ENCODE peak calls at places on chromosomes 16 and 17, in eight cellular contexts. One of them, this sample, is unnamed.

GRCh38 chr16:85451646-85452363 is 161.3 kb upstream of the GSE1 start:
- DNase-seq in GM12864: no peak
- DNase-seq in epithelial cell of esophagus: no peak
- DNase-seq in fibroblast of lung: no peak
- DNase-seq in heart left ventricle: no peak
- DNase-seq in testis: no peak
- DNase-seq in mammary epithelial cell: no peak
- DNase-seq in prostate gland: no peak
- DNase-seq in this sample: no peak

GRCh38 chr17:4204676-4205075 is 59.1 kb downstream of the ANKFY1 start:
- DNase-seq in fibroblast of lung: peak; percentile 96
- DNase-seq in testis: peak; percentile 56
- DNase-seq in mammary epithelial cell: no peak
- DNase-seq in prostate gland: peak; percentile 34
- DNase-seq in heart left ventricle: no peak
- DNase-seq in GM12864: no peak
- DNase-seq in epithelial cell of esophagus: no peak
- DNase-seq in this sample: no peak

GRCh38 chr17:4579678-4580077 is 4.7 kb upstream of the SMTNL2 start:
- DNase-seq in heart left ventricle: no peak
- DNase-seq in testis: no peak
- DNase-seq in GM12864: no peak
- DNase-seq in fibroblast of lung: no peak
- DNase-seq in epithelial cell of esophagus: peak; percentile 75
- DNase-seq in mammary epithelial cell: peak; percentile 55
- DNase-seq in prostate gland: no peak
- DNase-seq in this sample: no peak

GRCh38 chr17:31480904-31481782 is 89.7 kb downstream of the RAB11FIP4 start:
- DNase-seq in fibroblast of lung: no peak
- DNase-seq in heart left ventricle: peak; percentile 7
- DNase-seq in mammary epithelial cell: no peak
- DNase-seq in prostate gland: no peak
- DNase-seq in epithelial cell of esophagus: no peak
- DNase-seq in testis: no peak
- DNase-seq in GM12864: no peak
- DNase-seq in this sample: no peak

GRCh38 chr17:58624751-58625150 is 67.1 kb downstream of the TEX14 start:
- DNase-seq in GM12864: no peak
- DNase-seq in fibroblast of lung: no peak
- DNase-seq in mammary epithelial cell: no peak
- DNase-seq in epithelial cell of esophagus: no peak
- DNase-seq in heart left ventricle: no peak
- DNase-seq in testis: no peak
- DNase-seq in prostate gland: no peak
- DNase-seq in this sample: no peak

GRCh38 chr17:82338858-82339633 is 5.5 kb upstream of the SECTM1 start:
- DNase-seq in epithelial cell of esophagus: peak; percentile 88
- DNase-seq in fibroblast of lung: peak; percentile 77
- DNase-seq in prostate gland: peak; percentile 75
- DNase-seq in testis: peak; percentile 47
- DNase-seq in mammary epithelial cell: peak; percentile 82
- DNase-seq in GM12864: no peak
- DNase-seq in heart left ventricle: no peak
- DNase-seq in this sample: no peak

GRCh38 chr17:77312786-77313599 is 172.2 kb downstream of the SEC14L1 start:
- DNase-seq in testis: peak; percentile 85
- DNase-seq in mammary epithelial cell: no peak
- DNase-seq in prostate gland: no peak
- DNase-seq in GM12864: no peak
- DNase-seq in heart left ventricle: peak; percentile 79
- DNase-seq in epithelial cell of esophagus: no peak
- DNase-seq in fibroblast of lung: peak; percentile 89
- DNase-seq in this sample: no peak

GRCh38 chr16:88784074-88784855 is 755 bp downstream of the PIEZO1 start:
- DNase-seq in epithelial cell of esophagus: peak; percentile 83
- DNase-seq in mammary epithelial cell: peak; percentile 78
- DNase-seq in GM12864: no peak
- DNase-seq in heart left ventricle: peak; percentile 82
- DNase-seq in testis: peak; percentile 62
- DNase-seq in prostate gland: peak; percentile 71
- DNase-seq in fibroblast of lung: peak; percentile 75
- DNase-seq in this sample: peak; percentile 33

GRCh38 chr17:73343168-73343634 is 31.4 kb upstream of the CDC42EP4 start:
- DNase-seq in mammary epithelial cell: peak; percentile 64
- DNase-seq in heart left ventricle: peak; percentile 80
- DNase-seq in GM12864: no peak
- DNase-seq in testis: peak; percentile 73
- DNase-seq in epithelial cell of esophagus: peak; percentile 39
- DNase-seq in fibroblast of lung: peak; percentile 84
- DNase-seq in prostate gland: no peak
- DNase-seq in this sample: peak; percentile 92

GRCh38 chr17:2828396-2829038 is 32.3 kb downstream of the RAP1GAP2 start:
- DNase-seq in testis: peak; percentile 73
- DNase-seq in fibroblast of lung: peak; percentile 17
- DNase-seq in GM12864: no peak
- DNase-seq in prostate gland: no peak
- DNase-seq in mammary epithelial cell: peak; percentile 40
- DNase-seq in epithelial cell of esophagus: peak; percentile 55
- DNase-seq in heart left ventricle: peak; percentile 88
- DNase-seq in this sample: peak; percentile 80

GRCh38 chr16:88465387-88465983 is 12.4 kb downstream of the ZFPM1 start:
- DNase-seq in GM12864: no peak
- DNase-seq in testis: no peak
- DNase-seq in prostate gland: no peak
- DNase-seq in mammary epithelial cell: no peak
- DNase-seq in epithelial cell of esophagus: no peak
- DNase-seq in heart left ventricle: no peak
- DNase-seq in fibroblast of lung: no peak
- DNase-seq in this sample: no peak

GRCh38 chr16:23527961-23528634 is 17.8 kb upstream of the GGA2 start:
- DNase-seq in fibroblast of lung: no peak
- DNase-seq in testis: no peak
- DNase-seq in GM12864: no peak
- DNase-seq in heart left ventricle: no peak
- DNase-seq in prostate gland: no peak
- DNase-seq in mammary epithelial cell: no peak
- DNase-seq in epithelial cell of esophagus: no peak
- DNase-seq in this sample: no peak

GRCh38 chr17:76275382-76276068 is 10.4 kb downstream of the UBALD2 start:
- DNase-seq in testis: no peak
- DNase-seq in fibroblast of lung: no peak
- DNase-seq in GM12864: no peak
- DNase-seq in prostate gland: no peak
- DNase-seq in epithelial cell of esophagus: no peak
- DNase-seq in mammary epithelial cell: no peak
- DNase-seq in heart left ventricle: no peak
- DNase-seq in this sample: no peak

GRCh38 chr17:80815151-80815561 is 176.5 kb upstream of the CHMP6 start:
- DNase-seq in heart left ventricle: peak; percentile 20
- DNase-seq in mammary epithelial cell: no peak
- DNase-seq in epithelial cell of esophagus: no peak
- DNase-seq in prostate gland: no peak
- DNase-seq in fibroblast of lung: no peak
- DNase-seq in testis: no peak
- DNase-seq in GM12864: no peak
- DNase-seq in this sample: no peak

GRCh38 chr16:73048292-73049050 is 543 bp upstream of the ZFHX3 start:
- DNase-seq in prostate gland: peak; percentile 80
- DNase-seq in testis: peak; percentile 32
- DNase-seq in GM12864: no peak
- DNase-seq in fibroblast of lung: no peak
- DNase-seq in epithelial cell of esophagus: no peak
- DNase-seq in heart left ventricle: peak; percentile 83
- DNase-seq in mammary epithelial cell: no peak
- DNase-seq in this sample: peak; percentile 47

GRCh38 chr16:23024044-23024443 is 125.2 kb downstream of the USP31 start:
- DNase-seq in GM12864: no peak
- DNase-seq in fibroblast of lung: no peak
- DNase-seq in mammary epithelial cell: no peak
- DNase-seq in prostate gland: no peak
- DNase-seq in epithelial cell of esophagus: no peak
- DNase-seq in testis: no peak
- DNase-seq in heart left ventricle: no peak
- DNase-seq in this sample: no peak

GRCh38 chr16:66705790-66706505 is 9.4 kb upstream of the CMTM4 start:
- DNase-seq in prostate gland: peak; percentile 57
- DNase-seq in testis: peak; percentile 70
- DNase-seq in epithelial cell of esophagus: no peak
- DNase-seq in mammary epithelial cell: no peak
- DNase-seq in fibroblast of lung: peak; percentile 49
- DNase-seq in heart left ventricle: peak; percentile 81
- DNase-seq in GM12864: no peak
- DNase-seq in this sample: peak; percentile 20

GRCh38 chr16:25838724-25839186 is 147.0 kb downstream of the HS3ST4 start:
- DNase-seq in testis: peak; percentile 28
- DNase-seq in GM12864: peak; percentile 12
- DNase-seq in prostate gland: peak; percentile 13
- DNase-seq in epithelial cell of esophagus: peak; percentile 45
- DNase-seq in fibroblast of lung: peak; percentile 45
- DNase-seq in mammary epithelial cell: peak; percentile 13
- DNase-seq in heart left ventricle: no peak
- DNase-seq in this sample: peak; percentile 13

DNA sequence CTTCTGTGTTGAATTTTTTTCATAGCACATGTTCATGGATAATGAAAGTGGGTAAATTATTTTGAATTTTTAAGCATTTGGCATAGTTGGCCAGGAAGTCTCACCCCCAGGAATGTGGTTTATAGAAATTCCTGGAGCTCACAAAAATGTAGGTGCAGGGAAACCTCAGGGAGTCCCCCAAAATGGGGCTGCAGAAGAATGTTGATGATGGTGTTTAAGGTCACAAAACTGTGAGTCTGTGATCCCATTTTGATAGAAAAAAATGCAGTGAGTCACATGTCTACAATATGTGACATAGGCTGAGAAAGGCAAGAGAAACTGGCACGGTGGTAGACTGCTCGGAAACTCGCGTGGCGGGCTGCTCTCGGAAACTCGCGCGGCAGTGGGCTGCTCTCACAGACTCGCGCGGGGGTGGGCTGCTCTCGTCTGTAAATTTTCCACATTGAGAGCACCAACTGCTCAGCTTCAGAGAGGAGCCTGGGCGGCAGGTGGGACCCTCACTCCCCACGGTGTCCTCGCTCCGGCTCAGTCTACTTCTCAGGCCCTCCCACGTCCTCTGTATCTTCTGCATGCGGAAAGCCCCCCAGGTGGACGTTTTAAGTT is 18.7 kb upstream of the MC1R start:
- DNase-seq in prostate gland: no peak
- DNase-seq in testis: no peak
- DNase-seq in heart left ventricle: no peak
- DNase-seq in mammary epithelial cell: no peak
- DNase-seq in epithelial cell of esophagus: no peak
- DNase-seq in fibroblast of lung: no peak
- DNase-seq in GM12864: no peak
- DNase-seq in this sample: no peak
- H3K4me3 ChIP-seq in prostate gland: no peak overlapping the region
- H3K4me3 ChIP-seq in testis: no peak overlapping the region
- H3K4me3 ChIP-seq in heart left ventricle: no peak overlapping the region
- H3K4me3 ChIP-seq in mammary epithelial cell: no peak overlapping the region
- H3K4me3 ChIP-seq in epithelial cell of esophagus: no peak overlapping the region
- H3K4me3 ChIP-seq in fibroblast of lung: no peak overlapping the region
- H3K4me3 ChIP-seq in GM12864: no peak overlapping the region
- H3K4me3 ChIP-seq in this sample: no peak overlapping the region

GRCh38 chr16:12170103-12171025 is 193.8 kb downstream of the SNX29 start:
- DNase-seq in mammary epithelial cell: no peak
- DNase-seq in epithelial cell of esophagus: no peak
- DNase-seq in fibroblast of lung: peak; percentile 56
- DNase-seq in testis: peak; percentile 65
- DNase-seq in heart left ventricle: no peak
- DNase-seq in prostate gland: no peak
- DNase-seq in GM12864: no peak
- DNase-seq in this sample: no peak

GRCh38 chr16:12173121-12173520 is 196.6 kb downstream of the SNX29 start:
- DNase-seq in GM12864: no peak
- DNase-seq in testis: no peak
- DNase-seq in epithelial cell of esophagus: no peak
- DNase-seq in prostate gland: no peak
- DNase-seq in mammary epithelial cell: no peak
- DNase-seq in heart left ventricle: no peak
- DNase-seq in fibroblast of lung: no peak
- DNase-seq in this sample: no peak

GRCh38 chr16:12171206-12171605 is 194.7 kb downstream of the SNX29 start:
- DNase-seq in prostate gland: no peak
- DNase-seq in heart left ventricle: no peak
- DNase-seq in GM12864: no peak
- DNase-seq in testis: no peak
- DNase-seq in mammary epithelial cell: no peak
- DNase-seq in epithelial cell of esophagus: no peak
- DNase-seq in fibroblast of lung: peak; percentile 53
- DNase-seq in this sample: no peak

GRCh38 chr16:12171706-12172105 is 195.2 kb downstream of the SNX29 start:
- DNase-seq in testis: no peak
- DNase-seq in heart left ventricle: no peak
- DNase-seq in fibroblast of lung: no peak
- DNase-seq in GM12864: no peak
- DNase-seq in mammary epithelial cell: no peak
- DNase-seq in prostate gland: no peak
- DNase-seq in epithelial cell of esophagus: no peak
- DNase-seq in this sample: no peak

GRCh38 chr16:12172343-12172742 is 195.8 kb downstream of the SNX29 start:
- DNase-seq in mammary epithelial cell: no peak
- DNase-seq in testis: no peak
- DNase-seq in epithelial cell of esophagus: no peak
- DNase-seq in fibroblast of lung: no peak
- DNase-seq in prostate gland: no peak
- DNase-seq in heart left ventricle: no peak
- DNase-seq in GM12864: no peak
- DNase-seq in this sample: no peak
- H3K4me3 ChIP-seq in mammary epithelial cell: no peak overlapping the region
- H3K4me3 ChIP-seq in testis: no peak overlapping the region
- H3K4me3 ChIP-seq in epithelial cell of esophagus: no peak overlapping the region
- H3K4me3 ChIP-seq in fibroblast of lung: no peak overlapping the region
- H3K4me3 ChIP-seq in prostate gland: no peak overlapping the region
- H3K4me3 ChIP-seq in heart left ventricle: no peak overlapping the region
- H3K4me3 ChIP-seq in GM12864: no peak overlapping the region
- H3K4me3 ChIP-seq in this sample: no peak overlapping the region

DNA sequence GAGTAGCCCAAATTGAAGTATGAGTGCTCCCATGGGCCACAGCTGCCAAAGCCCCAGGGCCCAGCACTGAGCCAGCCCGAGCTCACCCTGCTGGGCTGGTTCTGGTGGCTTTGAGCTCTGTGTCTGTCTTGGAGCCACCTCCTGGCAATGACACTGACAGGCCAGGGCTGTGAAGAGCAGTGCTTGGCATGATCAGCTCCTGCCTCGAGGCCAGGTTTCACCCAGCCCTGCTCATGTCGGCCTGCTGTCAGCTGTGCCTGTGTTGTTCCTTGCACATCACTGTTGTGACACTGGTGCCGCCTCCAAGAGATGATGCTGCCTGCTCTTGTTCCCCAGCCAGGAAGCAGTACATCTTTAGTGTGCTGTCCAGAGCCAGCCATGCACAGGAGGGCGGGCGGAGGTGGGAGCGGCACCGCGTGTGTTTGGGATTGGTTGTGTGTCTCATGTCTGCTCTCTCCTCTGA is 26.0 kb downstream of the PLD6 start:
- DNase-seq in fibroblast of lung: no peak
- DNase-seq in GM12864: no peak
- DNase-seq in heart left ventricle: peak; percentile 60
- DNase-seq in epithelial cell of esophagus: no peak
- DNase-seq in prostate gland: peak; percentile 84
- DNase-seq in testis: no peak
- DNase-seq in mammary epithelial cell: no peak
- DNase-seq in this sample: no peak
- H3K4me3 ChIP-seq in fibroblast of lung: no peak overlapping the region
- H3K4me3 ChIP-seq in GM12864: no peak overlapping the region
- H3K4me3 ChIP-seq in heart left ventricle: no peak overlapping the region
- H3K4me3 ChIP-seq in epithelial cell of esophagus: no peak overlapping the region
- H3K4me3 ChIP-seq in prostate gland: no peak overlapping the region
- H3K4me3 ChIP-seq in testis: no peak overlapping the region
- H3K4me3 ChIP-seq in mammary epithelial cell: no peak overlapping the region
- H3K4me3 ChIP-seq in this sample: no peak overlapping the region

GRCh38 chr17:39208893-39209292 is 8.8 kb downstream of the RPL19 start:
- DNase-seq in GM12864: no peak
- DNase-seq in epithelial cell of esophagus: no peak
- DNase-seq in heart left ventricle: no peak
- DNase-seq in prostate gland: no peak
- DNase-seq in fibroblast of lung: no peak
- DNase-seq in mammary epithelial cell: no peak
- DNase-seq in testis: no peak
- DNase-seq in this sample: peak; percentile 62
- H3K4me3 ChIP-seq in GM12864: no peak overlapping the region
- H3K4me3 ChIP-seq in epithelial cell of esophagus: no peak overlapping the region
- H3K4me3 ChIP-seq in heart left ventricle: no peak overlapping the region
- H3K4me3 ChIP-seq in prostate gland: no peak overlapping the region
- H3K4me3 ChIP-seq in fibroblast of lung: no peak overlapping the region
- H3K4me3 ChIP-seq in mammary epithelial cell: no peak overlapping the region
- H3K4me3 ChIP-seq in testis: no peak overlapping the region
- H3K4me3 ChIP-seq in this sample: no peak overlapping the region